ENCODE peak calls at places on chromosomes 4 and X, in five cellular contexts. One of them, this sample, is unnamed.

GRCh38 chr4:121717680-121718237 is 21.0 kb upstream of the ANXA5 start:
- DNase-seq in fibroblast of lung: no peak
- DNase-seq in AG10803: peak; percentile 84
- DNase-seq in NB4: no peak
- DNase-seq in kidney epithelial cell: no peak
- DNase-seq in this sample: no peak

GRCh38 chr4:181710143-181710542 is 533.1 kb upstream of the TENM3 start:
- DNase-seq in fibroblast of lung: no peak
- DNase-seq in AG10803: no peak
- DNase-seq in kidney epithelial cell: no peak
- DNase-seq in NB4: no peak
- DNase-seq in this sample: no peak

GRCh38 chr4:6308890-6309643 is 39.4 kb downstream of the WFS1 start:
- DNase-seq in fibroblast of lung: peak; percentile 21
- DNase-seq in kidney epithelial cell: no peak
- DNase-seq in NB4: no peak
- DNase-seq in AG10803: no peak
- DNase-seq in this sample: peak; percentile 64

GRCh38 chr4:64911846-64912245 is 502.6 kb upstream of the TECRL start:
- DNase-seq in NB4: peak; percentile 2
- DNase-seq in fibroblast of lung: no peak
- DNase-seq in AG10803: no peak
- DNase-seq in kidney epithelial cell: no peak
- DNase-seq in this sample: no peak

GRCh38 chr4:183345261-183345660 is 23.0 kb upstream of the CLDN24 start:
- DNase-seq in NB4: no peak
- DNase-seq in fibroblast of lung: no peak
- DNase-seq in kidney epithelial cell: no peak
- DNase-seq in AG10803: no peak
- DNase-seq in this sample: no peak

GRCh38 chr4:161990721-161991120 is 173.1 kb downstream of the FSTL5 start:
- DNase-seq in fibroblast of lung: no peak
- DNase-seq in AG10803: no peak
- DNase-seq in NB4: no peak
- DNase-seq in kidney epithelial cell: no peak
- DNase-seq in this sample: no peak

GRCh38 chr4:188110036-188110435 is 633 bp upstream of the TRIML2 start:
- DNase-seq in kidney epithelial cell: no peak
- DNase-seq in fibroblast of lung: no peak
- DNase-seq in NB4: no peak
- DNase-seq in AG10803: no peak
- DNase-seq in this sample: no peak

GRCh38 chr4:8370835-8371234 is 69.7 kb downstream of the ACOX3 start:
- DNase-seq in fibroblast of lung: no peak
- DNase-seq in AG10803: no peak
- DNase-seq in NB4: no peak
- DNase-seq in kidney epithelial cell: no peak
- DNase-seq in this sample: no peak

GRCh38 chrX:70998402-70999027 is 67.6 kb upstream of the SLC7A3 start:
- DNase-seq in NB4: peak; percentile 5
- DNase-seq in kidney epithelial cell: no peak
- DNase-seq in fibroblast of lung: peak; percentile 65
- DNase-seq in AG10803: peak; percentile 57
- DNase-seq in this sample: peak; percentile 15

GRCh38 chr4:124583797-124584196 is 128.7 kb downstream of the ANKRD50 start:
- DNase-seq in NB4: no peak
- DNase-seq in AG10803: no peak
- DNase-seq in fibroblast of lung: no peak
- DNase-seq in kidney epithelial cell: no peak
- DNase-seq in this sample: no peak

GRCh38 chr4:2356123-2357069 is 62.0 kb downstream of the ZFYVE28 start:
- DNase-seq in kidney epithelial cell: no peak
- DNase-seq in fibroblast of lung: no peak
- DNase-seq in NB4: no peak
- DNase-seq in AG10803: no peak
- DNase-seq in this sample: no peak

GRCh38 chrX:111823068-111823467 is 52.9 kb upstream of the TRPC5OS start:
- DNase-seq in AG10803: peak; percentile 7
- DNase-seq in fibroblast of lung: no peak
- DNase-seq in NB4: peak; percentile 25
- DNase-seq in kidney epithelial cell: no peak
- DNase-seq in this sample: peak; percentile 47

GRCh38 chrX:106415276-106415895 is 196.4 kb upstream of the RADX start:
- DNase-seq in AG10803: peak; percentile 7
- DNase-seq in NB4: peak; percentile 16
- DNase-seq in fibroblast of lung: peak; percentile 6
- DNase-seq in kidney epithelial cell: no peak
- DNase-seq in this sample: peak; percentile 3

GRCh38 chrX:22399793-22400192 is 127.1 kb downstream of the CBLL2 start:
- DNase-seq in AG10803: no peak
- DNase-seq in kidney epithelial cell: peak; percentile 10
- DNase-seq in fibroblast of lung: peak; percentile 58
- DNase-seq in NB4: no peak
- DNase-seq in this sample: no peak

GRCh38 chr4:189162888-189163287 is 777.8 kb upstream of the FRG1 start:
- DNase-seq in kidney epithelial cell: no peak
- DNase-seq in fibroblast of lung: no peak
- DNase-seq in AG10803: no peak
- DNase-seq in NB4: no peak
- DNase-seq in this sample: no peak

GRCh38 chr4:109079731-109080130 is 222.7 kb downstream of the COL25A1 start:
- DNase-seq in kidney epithelial cell: no peak
- DNase-seq in NB4: peak; percentile 2
- DNase-seq in fibroblast of lung: peak; percentile 81
- DNase-seq in AG10803: peak; percentile 1
- DNase-seq in this sample: no peak

GRCh38 chr4:13990596-13991589 is 363.4 kb upstream of the BOD1L1 start:
- DNase-seq in AG10803: no peak
- DNase-seq in fibroblast of lung: no peak
- DNase-seq in NB4: no peak
- DNase-seq in kidney epithelial cell: no peak
- DNase-seq in this sample: no peak

GRCh38 chrX:7330971-7331746 is 183.2 kb upstream of the PUDP start:
- DNase-seq in kidney epithelial cell: no peak
- DNase-seq in NB4: no peak
- DNase-seq in AG10803: peak; percentile 97
- DNase-seq in fibroblast of lung: peak; percentile 89
- DNase-seq in this sample: no peak

GRCh38 chr4:139144161-139144859 is 32.7 kb downstream of the ELF2 start:
- DNase-seq in fibroblast of lung: peak; percentile 73
- DNase-seq in AG10803: peak; percentile 73
- DNase-seq in kidney epithelial cell: peak; percentile 49
- DNase-seq in NB4: peak; percentile 54
- DNase-seq in this sample: no peak

GRCh38 chrX:10485331-10485730 is 135.1 kb downstream of the MID1 start:
- DNase-seq in NB4: no peak
- DNase-seq in fibroblast of lung: peak; percentile 48
- DNase-seq in AG10803: peak; percentile 39
- DNase-seq in kidney epithelial cell: no peak
- DNase-seq in this sample: no peak

GRCh38 chr4:65502151-65502691 is 168.1 kb downstream of the EPHA5 start:
- DNase-seq in NB4: no peak
- DNase-seq in kidney epithelial cell: no peak
- DNase-seq in fibroblast of lung: peak; percentile 92
- DNase-seq in AG10803: peak; percentile 43
- DNase-seq in this sample: no peak

GRCh38 chrX:150201841-150202240 is 161.3 kb upstream of the MAMLD1 start:
- DNase-seq in NB4: no peak
- DNase-seq in kidney epithelial cell: no peak
- DNase-seq in AG10803: no peak
- DNase-seq in fibroblast of lung: peak; percentile 33
- DNase-seq in this sample: no peak

GRCh38 chrX:101191217-101191750 is 28.3 kb upstream of the DRP2 start:
- DNase-seq in AG10803: no peak
- DNase-seq in NB4: no peak
- DNase-seq in fibroblast of lung: peak; percentile 29
- DNase-seq in kidney epithelial cell: no peak
- DNase-seq in this sample: peak; percentile 41

GRCh38 chr4:175562537-175562936 is 249.5 kb downstream of the GPM6A start:
- DNase-seq in fibroblast of lung: no peak
- DNase-seq in kidney epithelial cell: no peak
- DNase-seq in AG10803: no peak
- DNase-seq in NB4: no peak
- DNase-seq in this sample: no peak

GRCh38 chr4:125311503-125311902 is 3.3 kb upstream of the FAT4 start:
- DNase-seq in kidney epithelial cell: no peak
- DNase-seq in AG10803: no peak
- DNase-seq in NB4: no peak
- DNase-seq in fibroblast of lung: no peak
- DNase-seq in this sample: no peak

DNA sequence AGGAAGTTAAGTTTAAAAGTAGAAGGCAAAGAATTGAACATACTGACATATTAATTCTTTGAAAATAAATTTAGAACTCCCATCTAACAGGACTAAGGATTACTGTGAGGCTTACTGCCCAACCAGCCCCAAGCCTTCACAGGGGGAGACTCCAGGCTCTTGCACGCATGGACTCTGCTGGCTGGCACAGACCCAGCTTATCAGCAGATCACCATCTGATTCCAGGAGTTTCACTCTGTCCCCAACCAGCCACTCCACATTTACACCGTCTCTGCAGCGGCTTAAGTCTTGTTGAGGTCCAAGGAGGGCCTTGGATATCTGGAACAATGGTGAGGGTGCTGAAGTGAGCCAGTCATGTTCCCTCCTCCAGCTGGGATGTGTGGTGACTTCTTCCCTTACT is 16.4 kb upstream of the OTUD4 start:
- DNase-seq in fibroblast of lung: no peak
- DNase-seq in AG10803: no peak
- DNase-seq in NB4: no peak
- DNase-seq in kidney epithelial cell: no peak
- DNase-seq in this sample: no peak
- TF ChIP-seq CTCF in fibroblast of lung: no peak
- TF ChIP-seq CTCF in AG10803: no peak
- TF ChIP-seq CTCF in NB4: no peak
- TF ChIP-seq CTCF in kidney epithelial cell: no peak
- TF ChIP-seq CTCF in this sample: no peak

DNA sequence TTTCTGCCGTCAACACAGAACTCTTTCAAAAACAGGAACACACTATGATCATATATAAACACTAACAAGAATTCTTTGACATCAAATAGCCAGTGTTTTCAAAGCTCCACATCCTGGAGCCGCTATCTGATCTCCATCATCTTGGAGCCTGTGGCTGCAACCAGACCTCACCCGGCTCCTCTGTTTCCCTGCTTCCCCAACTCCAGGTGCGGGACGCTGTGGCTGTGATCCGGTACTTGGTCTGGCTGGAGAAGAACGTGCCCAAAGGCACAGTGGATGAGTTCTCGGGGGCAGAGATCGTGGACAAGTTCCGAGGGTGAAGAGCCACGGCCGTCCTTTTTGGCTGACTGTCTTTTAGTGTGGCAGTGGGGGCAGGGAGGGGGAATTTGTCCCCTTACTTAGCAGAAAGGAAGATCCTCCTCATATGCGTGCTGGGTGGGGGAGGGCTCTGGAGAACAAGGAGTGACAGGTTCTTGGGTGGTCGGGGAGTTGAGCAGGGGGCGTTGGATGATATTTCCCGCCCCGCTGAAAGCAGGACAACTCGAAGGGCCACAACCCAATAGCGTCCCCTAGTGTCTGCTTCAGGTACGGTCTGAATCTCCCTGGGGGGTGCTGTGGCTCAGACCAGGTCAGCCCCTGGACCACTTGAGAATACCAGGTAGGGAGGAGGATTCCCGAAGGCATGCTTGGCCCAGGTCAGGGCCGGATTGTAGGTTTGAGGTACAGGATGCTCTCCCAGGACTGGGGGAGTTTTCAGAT is 15.7 kb downstream of the XPNPEP2 start:
- DNase-seq in NB4: peak; percentile 35
- DNase-seq in kidney epithelial cell: no peak
- DNase-seq in fibroblast of lung: no peak
- DNase-seq in AG10803: no peak
- DNase-seq in this sample: peak; percentile 14
- TF ChIP-seq CTCF in NB4: peak; percentile 49
- TF ChIP-seq CTCF in kidney epithelial cell: peak; percentile 23
- TF ChIP-seq CTCF in fibroblast of lung: no peak
- TF ChIP-seq CTCF in AG10803: peak; percentile 13
- TF ChIP-seq CTCF in this sample: peak; percentile 45

GRCh38 chrX:118679290-118679689 is 48.1 kb upstream of the IL13RA1 start:
- DNase-seq in kidney epithelial cell: no peak
- DNase-seq in AG10803: no peak
- DNase-seq in NB4: no peak
- DNase-seq in fibroblast of lung: no peak
- DNase-seq in this sample: peak; percentile 3
- TF ChIP-seq CTCF in kidney epithelial cell: no peak
- TF ChIP-seq CTCF in AG10803: no peak
- TF ChIP-seq CTCF in NB4: no peak
- TF ChIP-seq CTCF in fibroblast of lung: no peak
- TF ChIP-seq CTCF in this sample: no peak

DNA sequence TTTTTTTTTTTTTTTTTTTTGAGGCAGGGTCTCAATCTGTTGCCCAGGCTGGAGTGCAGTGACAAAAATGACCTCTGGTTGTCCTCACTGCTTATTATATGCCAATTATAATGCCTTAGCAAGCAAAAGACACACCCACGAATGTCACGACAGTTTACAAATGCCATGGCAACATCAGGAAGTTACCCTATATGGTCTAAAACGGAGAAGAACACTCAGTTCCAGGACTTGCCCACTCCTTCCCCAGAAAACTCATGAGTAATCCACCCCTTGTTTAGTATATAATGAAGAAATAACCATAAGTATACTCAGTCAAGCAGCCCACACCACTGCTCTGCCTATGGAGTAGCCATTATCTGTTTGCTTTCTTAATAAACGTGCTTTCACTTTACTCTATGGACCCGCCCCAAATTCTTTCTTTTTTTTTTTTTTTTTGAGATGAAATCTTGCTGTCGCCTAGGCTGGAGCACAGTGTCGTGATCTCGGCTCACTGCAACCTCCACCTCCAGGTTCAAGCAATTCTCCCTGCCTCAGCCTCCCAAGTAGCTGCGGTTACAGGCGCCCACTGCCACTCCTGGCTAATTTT is 106.2 kb downstream of the SMIM20 start:
- DNase-seq in kidney epithelial cell: no peak
- DNase-seq in AG10803: peak; percentile 70
- DNase-seq in fibroblast of lung: peak; percentile 89
- DNase-seq in NB4: peak; percentile 49
- DNase-seq in this sample: no peak
- TF ChIP-seq CTCF in kidney epithelial cell: no peak
- TF ChIP-seq CTCF in AG10803: no peak
- TF ChIP-seq CTCF in fibroblast of lung: peak; percentile 6
- TF ChIP-seq CTCF in NB4: no peak
- TF ChIP-seq CTCF in this sample: no peak

DNA sequence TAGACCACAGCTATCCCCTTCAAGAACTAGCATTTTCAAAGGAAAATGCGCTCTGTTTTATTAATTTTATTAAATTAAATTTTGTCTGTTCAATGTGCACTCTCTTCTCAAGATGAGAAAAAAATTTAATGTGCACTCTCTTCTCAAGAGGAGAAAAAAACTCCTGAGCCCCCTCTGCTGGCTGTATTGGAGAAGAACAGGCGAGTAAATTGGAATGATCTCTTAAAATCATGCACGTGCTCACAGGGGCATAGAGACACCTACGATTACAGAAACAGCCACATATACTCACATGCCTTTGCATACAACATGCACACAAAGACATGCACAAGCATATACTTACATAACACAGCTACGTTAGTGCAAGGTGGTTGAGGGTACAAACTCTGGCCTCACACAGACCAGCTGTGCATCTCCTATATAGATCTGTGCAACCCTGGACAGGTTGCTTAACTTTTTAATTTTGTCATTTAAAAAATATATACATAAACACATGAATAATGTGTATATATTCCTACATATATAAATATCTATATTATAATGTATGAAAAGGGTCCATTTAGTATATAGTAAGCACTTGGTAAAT is 176.2 kb upstream of the CXorf66 start:
- DNase-seq in kidney epithelial cell: no peak
- DNase-seq in fibroblast of lung: no peak
- DNase-seq in NB4: peak; percentile 31
- DNase-seq in AG10803: peak; percentile 17
- DNase-seq in this sample: peak; percentile 51
- TF ChIP-seq CTCF in kidney epithelial cell: peak; percentile 58
- TF ChIP-seq CTCF in fibroblast of lung: peak; percentile 53
- TF ChIP-seq CTCF in NB4: peak; percentile 44
- TF ChIP-seq CTCF in AG10803: peak; percentile 62
- TF ChIP-seq CTCF in this sample: peak; percentile 57

This sample was measured in endothelial cell.